ENCODE peak calls at places on chromosomes 12 and 14, in five cellular contexts. M is prostate gland, D is NB4, T is testis, I is heart right ventricle. S is an unnamed sample.

GRCh38 chr12:20585055-20585625 is 110.0 kb upstream of the SLCO1C1 start:
- DNase-seq in I (no peak), D (no peak), M (no peak), T (no peak), S (no peak)

GRCh38 chr14:69480136-69480535 is 4.4 kb upstream of the PLEKHD1 start:
- DNase-seq in T (no peak), I (no peak), D (no peak), M (no peak), S (no peak)

GRCh38 chr12:27081668-27082091 is 698 bp downstream of the C12orf71 start:
- DNase-seq in T (no peak), I (no peak), D (peak; percentile 40), M (no peak), S (no peak)

GRCh38 chr14:53953002-53953827 is 3.4 kb downstream of the BMP4 start:
- DNase-seq in T (peak; percentile 77), I (peak; percentile 87), M (peak; percentile 83), D (no peak), S (peak; percentile 91)

GRCh38 chr14:68977137-68977740 is 1.9 kb downstream of the ACTN1 start:
- DNase-seq in T (no peak), D (no peak), M (peak; percentile 40), I (no peak), S (no peak)

GRCh38 chr12:113740699-113741098 is 225.4 kb downstream of the RBM19 start:
- DNase-seq in D (no peak), M (no peak), T (no peak), I (no peak), S (no peak)

GRCh38 chr14:35337557-35338255 is 45.5 kb downstream of the PSMA6 start:
- DNase-seq in T (no peak), D (no peak), I (no peak), M (no peak), S (peak; percentile 66)

GRCh38 chr12:55729592-55730446 is 1.0 kb upstream of the CD63 start:
- DNase-seq in I (peak; percentile 94), M (peak; percentile 93), T (peak; percentile 97), D (peak; percentile 95), S (peak; percentile 94)

GRCh38 chr14:36585100-36585499 is 2.7 kb upstream of the NKX2-8 start:
- DNase-seq in M (no peak), D (no peak), I (no peak), T (no peak), S (peak; percentile 54)

GRCh38 chr12:93758974-93759373 is 81.8 kb downstream of the CRADD start:
- DNase-seq in I (no peak), T (no peak), M (no peak), D (no peak), S (no peak)

GRCh38 chr12:97640826-97641225 is 178.2 kb downstream of the RMST start:
- DNase-seq in D (no peak), I (no peak), M (no peak), T (no peak), S (no peak)

GRCh38 chr12:132284618-132285310 is 44.6 kb downstream of the GALNT9 start:
- DNase-seq in D (no peak), M (no peak), T (no peak), I (no peak), S (no peak)

GRCh38 chr12:7008864-7009263 is 9.4 kb downstream of the LPCAT3 start:
- DNase-seq in D (no peak), T (no peak), I (no peak), M (no peak), S (no peak)

GRCh38 chr12:132429932-132430643 is 59.9 kb upstream of the FBRSL1 start:
- DNase-seq in I (no peak), T (no peak), D (peak; percentile 88), M (peak; percentile 50), S (peak; percentile 54)

GRCh38 chr12:104567832-104568490 is 111.2 kb downstream of the CHST11 start:
- DNase-seq in M (no peak), T (no peak), I (no peak), D (peak; percentile 91), S (no peak)

GRCh38 chr12:131673519-131674265 is 37.2 kb upstream of the SFSWAP start:
- DNase-seq in T (no peak), I (no peak), M (no peak), D (no peak), S (no peak)

GRCh38 chr14:102249041-102249440 is 55.9 kb downstream of the MOK start:
- DNase-seq in D (no peak), M (no peak), T (no peak), I (no peak), S (no peak)

GRCh38 chr12:52971701-52972329 is 22.9 kb downstream of the KRT18 start:
- DNase-seq in T (no peak), I (no peak), D (no peak), M (peak; percentile 23), S (no peak)

GRCh38 chr14:103094406-103095209 is at the start of gene EXOC3L4:
- DNase-seq in I (no peak), D (no peak), T (no peak), M (no peak), S (no peak)

GRCh38 chr12:39830862-39831520 is 211.4 kb upstream of the ABCD2 start:
- DNase-seq in D (no peak), M (no peak), T (no peak), I (no peak), S (no peak)

GRCh38 chr12:32843528-32844095 is 53.0 kb downstream of the PKP2 start:
- DNase-seq in T (no peak), M (peak; percentile 23), I (no peak), D (peak; percentile 7), S (no peak)

GRCh38 chr12:52575948-52576347 is 2.3 kb upstream of the KRT74 start:
- DNase-seq in T (no peak), M (no peak), D (no peak), I (no peak), S (no peak)

GRCh38 chr14:67405771-67406170 is 6.2 kb downstream of the PLEK2 start:
- DNase-seq in I (no peak), M (no peak), D (no peak), T (no peak), S (no peak)

GRCh38 chr14:98724734-98725133 is 547.3 kb downstream of the BCL11B start:
- DNase-seq in M (no peak), I (no peak), T (no peak), D (no peak), S (no peak)

GRCh38 chr14:84234281-84234680 is 1295.7 kb upstream of the FLRT2 start:
- DNase-seq in M (no peak), I (no peak), D (no peak), T (no peak), S (no peak)

GRCh38 chr14:37122288-37122687 is 50.1 kb downstream of the SLC25A21 start:
- DNase-seq in T (no peak), M (no peak), I (no peak), D (peak; percentile 1), S (no peak)

GRCh38 chr14:50215416-50215815 is 16.0 kb downstream of the SOS2 start:
- DNase-seq in D (no peak), M (no peak), T (no peak), I (no peak), S (no peak)

DNA sequence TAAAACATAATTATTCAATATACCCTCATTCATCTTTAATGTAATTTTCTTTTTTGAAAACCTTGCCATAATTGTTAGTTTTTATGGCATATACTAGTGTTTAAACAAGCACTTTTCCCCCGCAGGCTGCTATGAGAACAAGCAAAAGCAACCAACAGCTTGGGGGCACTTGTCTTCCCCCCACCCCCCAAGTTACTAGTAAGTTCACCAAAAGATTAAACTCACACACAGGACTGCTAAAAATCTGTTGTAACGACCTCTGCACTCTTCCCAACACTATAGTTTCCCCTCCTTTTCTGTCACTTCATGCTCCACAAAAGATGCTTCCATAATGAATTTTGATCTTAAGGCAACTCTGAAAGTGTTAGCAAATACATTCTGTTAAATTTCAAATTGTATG is 474.9 kb upstream of the SOX5 start:
- DNase-seq in T (no peak), M (no peak), D (no peak), I (no peak), S (no peak)
- H3K4me3 ChIP-seq in T (no peak overlapping the region), M (no peak overlapping the region), D (no peak overlapping the region), I (no peak overlapping the region), S (no peak overlapping the region)

DNA sequence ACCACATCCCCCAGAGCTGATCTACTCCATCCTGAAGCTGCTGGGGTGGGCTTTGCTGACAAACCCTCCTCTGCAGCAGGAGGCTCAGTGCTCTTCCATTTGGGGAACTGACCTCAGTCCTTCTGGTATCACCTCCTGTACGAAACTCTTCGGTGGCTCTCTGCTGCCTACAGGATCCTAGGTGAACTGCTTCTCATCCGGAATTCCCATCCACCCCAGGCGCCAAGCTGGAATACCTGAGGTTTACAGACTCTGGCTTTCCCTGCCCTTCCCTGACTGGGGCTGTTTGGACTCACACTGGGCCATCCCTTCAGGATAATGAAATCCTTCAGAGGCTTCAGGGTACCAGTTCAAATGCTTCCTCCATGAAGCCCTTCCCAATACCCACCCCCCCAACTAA is 26.2 kb downstream of the GCN1 start:
- DNase-seq in M (no peak), D (no peak), I (no peak), T (no peak), S (no peak)
- H3K4me3 ChIP-seq in M (no peak overlapping the region), D (no peak overlapping the region), I (no peak overlapping the region), T (no peak overlapping the region), S (no peak overlapping the region)

DNA sequence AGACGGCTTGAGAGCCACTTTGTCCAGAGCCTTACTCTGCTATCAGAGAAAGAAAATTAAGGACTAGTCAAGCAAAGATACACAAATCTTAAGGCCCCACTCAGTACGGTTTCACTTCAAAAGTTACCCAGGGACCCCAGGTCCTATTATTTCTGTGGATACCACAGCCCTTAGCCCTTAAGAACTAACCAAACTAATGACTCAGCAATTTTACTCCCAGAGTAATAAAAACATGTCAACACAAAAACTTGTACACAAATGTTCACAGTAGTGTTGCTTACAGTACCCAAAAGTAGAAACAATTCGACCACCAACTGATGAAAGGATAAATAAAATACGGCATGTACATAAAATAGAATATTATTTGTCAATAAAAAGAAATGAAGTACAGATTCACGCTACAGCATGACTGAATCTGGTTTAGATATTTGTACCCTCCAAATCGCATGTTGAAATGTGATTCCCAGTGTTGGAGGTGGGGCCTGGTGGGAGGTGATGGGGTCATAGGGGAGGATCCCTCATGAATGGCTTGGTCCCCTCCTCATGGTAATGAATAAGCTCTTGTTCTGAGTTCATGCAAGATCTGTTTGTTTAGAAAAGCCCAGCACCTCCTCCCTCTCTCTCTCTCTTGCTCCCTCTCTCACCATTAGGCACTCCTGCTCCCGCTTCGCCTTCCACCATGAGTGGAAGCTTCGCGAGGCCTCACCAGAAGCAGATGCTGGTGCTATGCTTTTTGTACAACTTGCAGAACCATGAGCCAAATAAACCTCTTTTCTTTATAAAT is 30.5 kb downstream of the AREL1 start:
- DNase-seq in M (no peak), I (no peak), T (no peak), D (no peak), S (no peak)
- H3K4me3 ChIP-seq in M (no peak overlapping the region), I (no peak overlapping the region), T (no peak overlapping the region), D (no peak overlapping the region), S (no peak overlapping the region)

GRCh38 chr14:73753887-73754880 is 40.0 kb upstream of the PNMA1 start:
- DNase-seq in T (no peak), M (no peak), I (peak; percentile 41), D (peak; percentile 90), S (peak; percentile 81)
- H3K4me3 ChIP-seq in T (no peak overlapping the region), M (no peak overlapping the region), I (peak overlapping the region; percentile 43), D (peak overlapping the region; percentile 60), S (no peak overlapping the region)

GRCh38 chr12:76329163-76329562 is 19.1 kb downstream of the BBS10 start:
- DNase-seq in T (no peak), M (no peak), I (no peak), D (no peak), S (no peak)

GRCh38 chr12:76332606-76333005 is 15.6 kb downstream of the BBS10 start:
- DNase-seq in I (no peak), T (no peak), M (no peak), D (no peak), S (no peak)

GRCh38 chr12:76329606-76330005 is 18.6 kb downstream of the BBS10 start:
- DNase-seq in T (no peak), M (no peak), D (no peak), I (no peak), S (no peak)
- H3K4me3 ChIP-seq in T (no peak overlapping the region), M (no peak overlapping the region), D (no peak overlapping the region), I (no peak overlapping the region), S (no peak overlapping the region)